ENCODE peak calls at places on chromosomes 16 and 17, in seven cellular contexts. One of them, this sample, is unnamed.
A peak's percentile ranks its signal among the peaks of the same experiment; 100 is the strongest.

GRCh38 chr16:86542756-86543750 is 12.0 kb downstream of the MTHFSD start:
- DNase-seq in cardiac fibroblast: no peak
- DNase-seq in stimulated activated CD4-positive, alpha-beta T cell treated with anti-CD3 and anti-CD28 coated beads, Interleukin-4, amount 100 ng/mL, for 24 hours: no peak
- DNase-seq in small intestine: no peak
- DNase-seq in thoracic aorta: no peak
- DNase-seq in type B pancreatic cell: no peak
- DNase-seq in sciatic nerve: no peak
- DNase-seq in this sample: no peak

GRCh38 chr17:55245986-55246385 is 18.8 kb upstream of the HLF start:
- DNase-seq in cardiac fibroblast: no peak
- DNase-seq in stimulated activated CD4-positive, alpha-beta T cell treated with anti-CD3 and anti-CD28 coated beads, Interleukin-4, amount 100 ng/mL, for 24 hours: no peak
- DNase-seq in small intestine: no peak
- DNase-seq in thoracic aorta: no peak
- DNase-seq in type B pancreatic cell: no peak
- DNase-seq in sciatic nerve: no peak
- DNase-seq in this sample: no peak

GRCh38 chr16:7482596-7483290 is 150.1 kb downstream of the RBFOX1 start:
- DNase-seq in cardiac fibroblast: no peak
- DNase-seq in stimulated activated CD4-positive, alpha-beta T cell treated with anti-CD3 and anti-CD28 coated beads, Interleukin-4, amount 100 ng/mL, for 24 hours: no peak
- DNase-seq in small intestine: no peak
- DNase-seq in thoracic aorta: no peak
- DNase-seq in type B pancreatic cell: no peak
- DNase-seq in sciatic nerve: no peak
- DNase-seq in this sample: no peak

GRCh38 chr17:64096037-64096436 is 33.9 kb downstream of the ERN1 start:
- DNase-seq in cardiac fibroblast: no peak
- DNase-seq in stimulated activated CD4-positive, alpha-beta T cell treated with anti-CD3 and anti-CD28 coated beads, Interleukin-4, amount 100 ng/mL, for 24 hours: no peak
- DNase-seq in small intestine: no peak
- DNase-seq in thoracic aorta: no peak
- DNase-seq in type B pancreatic cell: no peak
- DNase-seq in sciatic nerve: no peak
- DNase-seq in this sample: no peak

GRCh38 chr17:81207610-81208581 is 14.9 kb downstream of the CEP131 start:
- DNase-seq in cardiac fibroblast: no peak
- DNase-seq in stimulated activated CD4-positive, alpha-beta T cell treated with anti-CD3 and anti-CD28 coated beads, Interleukin-4, amount 100 ng/mL, for 24 hours: no peak
- DNase-seq in small intestine: no peak
- DNase-seq in thoracic aorta: no peak
- DNase-seq in type B pancreatic cell: no peak
- DNase-seq in sciatic nerve: no peak
- DNase-seq in this sample: no peak

GRCh38 chr17:48998557-48999440 is 1.6 kb downstream of the IGF2BP1 start:
- DNase-seq in cardiac fibroblast: peak; percentile 47
- DNase-seq in stimulated activated CD4-positive, alpha-beta T cell treated with anti-CD3 and anti-CD28 coated beads, Interleukin-4, amount 100 ng/mL, for 24 hours: no peak
- DNase-seq in small intestine: no peak
- DNase-seq in thoracic aorta: no peak
- DNase-seq in type B pancreatic cell: peak; percentile 44
- DNase-seq in sciatic nerve: no peak
- DNase-seq in this sample: peak; percentile 18

GRCh38 chr16:75127713-75128415 is 11.3 kb upstream of the LDHD start:
- DNase-seq in cardiac fibroblast: no peak
- DNase-seq in stimulated activated CD4-positive, alpha-beta T cell treated with anti-CD3 and anti-CD28 coated beads, Interleukin-4, amount 100 ng/mL, for 24 hours: no peak
- DNase-seq in small intestine: no peak
- DNase-seq in thoracic aorta: no peak
- DNase-seq in type B pancreatic cell: no peak
- DNase-seq in sciatic nerve: no peak
- DNase-seq in this sample: no peak

GRCh38 chr16:27752241-27752640 is 202.3 kb downstream of the KATNIP start:
- DNase-seq in cardiac fibroblast: no peak
- DNase-seq in stimulated activated CD4-positive, alpha-beta T cell treated with anti-CD3 and anti-CD28 coated beads, Interleukin-4, amount 100 ng/mL, for 24 hours: no peak
- DNase-seq in small intestine: no peak
- DNase-seq in thoracic aorta: no peak
- DNase-seq in type B pancreatic cell: no peak
- DNase-seq in sciatic nerve: no peak
- DNase-seq in this sample: no peak

GRCh38 chr16:69114976-69115355 is 9.5 kb downstream of the HAS3 start:
- DNase-seq in cardiac fibroblast: no peak
- DNase-seq in stimulated activated CD4-positive, alpha-beta T cell treated with anti-CD3 and anti-CD28 coated beads, Interleukin-4, amount 100 ng/mL, for 24 hours: no peak
- DNase-seq in small intestine: no peak
- DNase-seq in thoracic aorta: no peak
- DNase-seq in type B pancreatic cell: no peak
- DNase-seq in sciatic nerve: peak; percentile 21
- DNase-seq in this sample: no peak

GRCh38 chr17:73719588-73720071 is 75.4 kb upstream of the SDK2 start:
- DNase-seq in cardiac fibroblast: no peak
- DNase-seq in stimulated activated CD4-positive, alpha-beta T cell treated with anti-CD3 and anti-CD28 coated beads, Interleukin-4, amount 100 ng/mL, for 24 hours: no peak
- DNase-seq in small intestine: no peak
- DNase-seq in thoracic aorta: no peak
- DNase-seq in type B pancreatic cell: peak; percentile 82
- DNase-seq in sciatic nerve: peak; percentile 75
- DNase-seq in this sample: no peak

GRCh38 chr17:49508891-49509587 is 13.9 kb downstream of the NGFR start:
- DNase-seq in cardiac fibroblast: no peak
- DNase-seq in stimulated activated CD4-positive, alpha-beta T cell treated with anti-CD3 and anti-CD28 coated beads, Interleukin-4, amount 100 ng/mL, for 24 hours: no peak
- DNase-seq in small intestine: no peak
- DNase-seq in thoracic aorta: no peak
- DNase-seq in type B pancreatic cell: no peak
- DNase-seq in sciatic nerve: peak; percentile 55
- DNase-seq in this sample: no peak

GRCh38 chr16:53913082-53913870 is 209.3 kb downstream of the FTO start:
- DNase-seq in cardiac fibroblast: peak; percentile 95
- DNase-seq in stimulated activated CD4-positive, alpha-beta T cell treated with anti-CD3 and anti-CD28 coated beads, Interleukin-4, amount 100 ng/mL, for 24 hours: no peak
- DNase-seq in small intestine: no peak
- DNase-seq in thoracic aorta: no peak
- DNase-seq in type B pancreatic cell: no peak
- DNase-seq in sciatic nerve: no peak
- DNase-seq in this sample: peak; percentile 76

GRCh38 chr16:1773703-1774455 is 945 bp upstream of the MRPS34 start:
- DNase-seq in cardiac fibroblast: peak; percentile 53
- DNase-seq in stimulated activated CD4-positive, alpha-beta T cell treated with anti-CD3 and anti-CD28 coated beads, Interleukin-4, amount 100 ng/mL, for 24 hours: no peak
- DNase-seq in small intestine: peak; percentile 31
- DNase-seq in thoracic aorta: no peak
- DNase-seq in type B pancreatic cell: no peak
- DNase-seq in sciatic nerve: no peak
- DNase-seq in this sample: peak; percentile 52

GRCh38 chr17:29177871-29178749 is 2.1 kb downstream of the MYO18A start:
- DNase-seq in cardiac fibroblast: peak; percentile 33
- DNase-seq in stimulated activated CD4-positive, alpha-beta T cell treated with anti-CD3 and anti-CD28 coated beads, Interleukin-4, amount 100 ng/mL, for 24 hours: no peak
- DNase-seq in small intestine: peak; percentile 88
- DNase-seq in thoracic aorta: no peak
- DNase-seq in type B pancreatic cell: no peak
- DNase-seq in sciatic nerve: no peak
- DNase-seq in this sample: no peak

GRCh38 chr17:57902800-57903759 is 52.1 kb downstream of the CUEDC1 start:
- DNase-seq in cardiac fibroblast: peak; percentile 87
- DNase-seq in stimulated activated CD4-positive, alpha-beta T cell treated with anti-CD3 and anti-CD28 coated beads, Interleukin-4, amount 100 ng/mL, for 24 hours: no peak
- DNase-seq in small intestine: peak; percentile 96
- DNase-seq in thoracic aorta: peak; percentile 90
- DNase-seq in type B pancreatic cell: no peak
- DNase-seq in sciatic nerve: peak; percentile 80
- DNase-seq in this sample: peak; percentile 90

GRCh38 chr17:32569171-32570080 is 82.6 kb downstream of the CDK5R1 start:
- DNase-seq in cardiac fibroblast: no peak
- DNase-seq in stimulated activated CD4-positive, alpha-beta T cell treated with anti-CD3 and anti-CD28 coated beads, Interleukin-4, amount 100 ng/mL, for 24 hours: no peak
- DNase-seq in small intestine: no peak
- DNase-seq in thoracic aorta: no peak
- DNase-seq in type B pancreatic cell: no peak
- DNase-seq in sciatic nerve: no peak
- DNase-seq in this sample: peak; percentile 73

GRCh38 chr17:76053230-76054111 is 18.8 kb downstream of the SRP68 start:
- DNase-seq in cardiac fibroblast: peak; percentile 73
- DNase-seq in stimulated activated CD4-positive, alpha-beta T cell treated with anti-CD3 and anti-CD28 coated beads, Interleukin-4, amount 100 ng/mL, for 24 hours: peak; percentile 52
- DNase-seq in small intestine: no peak
- DNase-seq in thoracic aorta: no peak
- DNase-seq in type B pancreatic cell: no peak
- DNase-seq in sciatic nerve: no peak
- DNase-seq in this sample: peak; percentile 35

GRCh38 chr17:79969906-79970305 is 65.8 kb downstream of the TBC1D16 start:
- DNase-seq in cardiac fibroblast: no peak
- DNase-seq in stimulated activated CD4-positive, alpha-beta T cell treated with anti-CD3 and anti-CD28 coated beads, Interleukin-4, amount 100 ng/mL, for 24 hours: no peak
- DNase-seq in small intestine: no peak
- DNase-seq in thoracic aorta: no peak
- DNase-seq in type B pancreatic cell: no peak
- DNase-seq in sciatic nerve: peak; percentile 17
- DNase-seq in this sample: no peak

GRCh38 chr17:9427460-9428315 is 147.9 kb downstream of the STX8 start:
- DNase-seq in cardiac fibroblast: no peak
- DNase-seq in stimulated activated CD4-positive, alpha-beta T cell treated with anti-CD3 and anti-CD28 coated beads, Interleukin-4, amount 100 ng/mL, for 24 hours: no peak
- DNase-seq in small intestine: no peak
- DNase-seq in thoracic aorta: no peak
- DNase-seq in type B pancreatic cell: no peak
- DNase-seq in sciatic nerve: no peak
- DNase-seq in this sample: no peak

GRCh38 chr16:74868501-74868900 is 93.9 kb upstream of the FA2H start:
- DNase-seq in cardiac fibroblast: peak; percentile 54
- DNase-seq in stimulated activated CD4-positive, alpha-beta T cell treated with anti-CD3 and anti-CD28 coated beads, Interleukin-4, amount 100 ng/mL, for 24 hours: no peak
- DNase-seq in small intestine: peak; percentile 80
- DNase-seq in thoracic aorta: no peak
- DNase-seq in type B pancreatic cell: no peak
- DNase-seq in sciatic nerve: no peak
- DNase-seq in this sample: peak; percentile 27

GRCh38 chr17:58666858-58667267 is 25.0 kb downstream of the TEX14 start:
- DNase-seq in cardiac fibroblast: peak; percentile 91
- DNase-seq in stimulated activated CD4-positive, alpha-beta T cell treated with anti-CD3 and anti-CD28 coated beads, Interleukin-4, amount 100 ng/mL, for 24 hours: peak; percentile 27
- DNase-seq in small intestine: peak; percentile 81
- DNase-seq in thoracic aorta: peak; percentile 16
- DNase-seq in type B pancreatic cell: no peak
- DNase-seq in sciatic nerve: peak; percentile 84
- DNase-seq in this sample: no peak

GRCh38 chr16:51666821-51667220 is 515.8 kb upstream of the SALL1 start:
- DNase-seq in cardiac fibroblast: no peak
- DNase-seq in stimulated activated CD4-positive, alpha-beta T cell treated with anti-CD3 and anti-CD28 coated beads, Interleukin-4, amount 100 ng/mL, for 24 hours: no peak
- DNase-seq in small intestine: no peak
- DNase-seq in thoracic aorta: no peak
- DNase-seq in type B pancreatic cell: no peak
- DNase-seq in sciatic nerve: no peak
- DNase-seq in this sample: no peak

GRCh38 chr17:78184311-78184710 is 2.5 kb downstream of the TK1 start:
- DNase-seq in cardiac fibroblast: no peak
- DNase-seq in stimulated activated CD4-positive, alpha-beta T cell treated with anti-CD3 and anti-CD28 coated beads, Interleukin-4, amount 100 ng/mL, for 24 hours: no peak
- DNase-seq in small intestine: no peak
- DNase-seq in thoracic aorta: no peak
- DNase-seq in type B pancreatic cell: no peak
- DNase-seq in sciatic nerve: no peak
- DNase-seq in this sample: no peak

GRCh38 chr16:68009157-68009735 is 6.5 kb downstream of the DPEP2NB start:
- DNase-seq in cardiac fibroblast: no peak
- DNase-seq in stimulated activated CD4-positive, alpha-beta T cell treated with anti-CD3 and anti-CD28 coated beads, Interleukin-4, amount 100 ng/mL, for 24 hours: no peak
- DNase-seq in small intestine: no peak
- DNase-seq in thoracic aorta: no peak
- DNase-seq in type B pancreatic cell: no peak
- DNase-seq in sciatic nerve: no peak
- DNase-seq in this sample: no peak

GRCh38 chr16:88476203-88476602 is 23.1 kb downstream of the ZFPM1 start:
- DNase-seq in cardiac fibroblast: no peak
- DNase-seq in stimulated activated CD4-positive, alpha-beta T cell treated with anti-CD3 and anti-CD28 coated beads, Interleukin-4, amount 100 ng/mL, for 24 hours: no peak
- DNase-seq in small intestine: no peak
- DNase-seq in thoracic aorta: no peak
- DNase-seq in type B pancreatic cell: no peak
- DNase-seq in sciatic nerve: no peak
- DNase-seq in this sample: no peak

GRCh38 chr16:52467753-52468152 is 79.2 kb downstream of the TOX3 start:
- DNase-seq in cardiac fibroblast: no peak
- DNase-seq in stimulated activated CD4-positive, alpha-beta T cell treated with anti-CD3 and anti-CD28 coated beads, Interleukin-4, amount 100 ng/mL, for 24 hours: no peak
- DNase-seq in small intestine: no peak
- DNase-seq in thoracic aorta: no peak
- DNase-seq in type B pancreatic cell: no peak
- DNase-seq in sciatic nerve: no peak
- DNase-seq in this sample: no peak

GRCh38 chr16:59690216-59690615 is 956.1 kb upstream of the GOT2 start:
- DNase-seq in cardiac fibroblast: no peak
- DNase-seq in stimulated activated CD4-positive, alpha-beta T cell treated with anti-CD3 and anti-CD28 coated beads, Interleukin-4, amount 100 ng/mL, for 24 hours: no peak
- DNase-seq in small intestine: no peak
- DNase-seq in thoracic aorta: no peak
- DNase-seq in type B pancreatic cell: no peak
- DNase-seq in sciatic nerve: no peak
- DNase-seq in this sample: no peak

GRCh38 chr17:81436294-81436849 is 41.1 kb downstream of the BAHCC1 start:
- DNase-seq in cardiac fibroblast: peak; percentile 46
- DNase-seq in stimulated activated CD4-positive, alpha-beta T cell treated with anti-CD3 and anti-CD28 coated beads, Interleukin-4, amount 100 ng/mL, for 24 hours: no peak
- DNase-seq in small intestine: no peak
- DNase-seq in thoracic aorta: no peak
- DNase-seq in type B pancreatic cell: no peak
- DNase-seq in sciatic nerve: no peak
- DNase-seq in this sample: no peak